ENCODE peak calls at places on chromosomes 5 and 9, in five cellular contexts. W, U, E, O and M are unnamed samples. For H3K9me3, the result is how much of the 10 kb centered on the place peaks cover.

GRCh38 chr9:123929177-123929869 is 603 bp downstream of the DENND1A start:
- DNase-seq in O (no peak), E (no peak), W (peak), U (no peak), M (no peak)

GRCh38 chr5:170057311-170057710 is 48.4 kb upstream of the FOXI1 start:
- DNase-seq in W (no peak), U (no peak), E (no peak), O (no peak), M (no peak)

GRCh38 chr5:180251887-180252286 is 40.0 kb downstream of the MAPK9 start:
- DNase-seq in W (no peak), U (no peak), O (no peak), E (no peak), M (no peak)

GRCh38 chr5:33936381-33937016 is at the start of gene RXFP3:
- DNase-seq in W (no peak), U (peak), E (no peak), O (no peak), M (no peak)

GRCh38 chr5:127959152-127959764 is 124.3 kb upstream of the SLC12A2 start:
- DNase-seq in E (no peak), U (peak), W (no peak), O (peak), M (no peak)

GRCh38 chr9:2800385-2801179 is 43.3 kb downstream of the PUM3 start:
- DNase-seq in E (no peak), W (no peak), U (peak), O (no peak), M (no peak)

GRCh38 chr9:30944233-30944585 is 1440.2 kb upstream of the ACO1 start:
- DNase-seq in O (no peak), E (no peak), W (no peak), U (no peak), M (no peak)

GRCh38 chr5:180831139-180832080 is 28.8 kb upstream of the MGAT1 start:
- DNase-seq in E (no peak), W (peak), O (peak), U (peak), M (peak)

GRCh38 chr9:77743381-77743780 is 95.3 kb upstream of the GNA14 start:
- DNase-seq in O (no peak), U (peak), W (no peak), E (no peak), M (no peak)

GRCh38 chr9:36450110-36450732 is 50.2 kb upstream of the RNF38 start:
- DNase-seq in E (no peak), W (no peak), U (peak), O (peak), M (peak)

GRCh38 chr9:38027714-38028113 is 41.3 kb downstream of the SHB start:
- DNase-seq in E (no peak), U (no peak), W (no peak), O (no peak), M (no peak)

GRCh38 chr5:36177715-36178556 is 26.0 kb downstream of the SKP2 start:
- DNase-seq in O (peak), U (peak), E (no peak), W (no peak), M (peak)

GRCh38 chr9:109143881-109144562 is 23.0 kb downstream of the FRRS1L start:
- DNase-seq in W (peak), U (peak), E (no peak), O (peak), M (no peak)

GRCh38 chr9:24708808-24709207 is 163.1 kb upstream of the IZUMO3 start:
- DNase-seq in W (no peak), E (no peak), O (no peak), U (no peak), M (no peak)

GRCh38 chr9:106784076-106784475 is 78.9 kb upstream of the ZNF462 start:
- DNase-seq in E (no peak), W (no peak), O (peak), U (no peak), M (peak)

GRCh38 chr5:133565993-133566392 is 46.3 kb downstream of the FSTL4 start:
- DNase-seq in W (no peak), E (no peak), U (peak), O (peak), M (peak)

GRCh38 chr5:167294861-167295685 is 996.4 kb upstream of the WWC1 start:
- DNase-seq in E (no peak), U (peak), W (no peak), O (peak), M (no peak)

GRCh38 chr5:134769206-134769605 is 10.6 kb downstream of the DDX46 start:
- DNase-seq in W (no peak), E (no peak), O (peak), U (peak), M (no peak)

GRCh38 chr5:9765421-9765820 is 135.3 kb upstream of the TAS2R1 start:
- DNase-seq in U (peak), W (no peak), E (no peak), O (peak), M (no peak)

GRCh38 chr5:1041225-1042186 is 32.9 kb downstream of the NKD2 start:
- DNase-seq in U (no peak), W (no peak), O (no peak), E (no peak), M (no peak)

GRCh38 chr9:98328770-98329169 is 73.3 kb upstream of the TBC1D2 start:
- DNase-seq in U (no peak), E (no peak), W (no peak), O (no peak), M (no peak)

GRCh38 chr9:134679616-134680392 is 38.2 kb downstream of the COL5A1 start:
- DNase-seq in W (no peak), U (no peak), E (no peak), O (no peak), M (no peak)

GRCh38 chr9:131319486-131319885 is 30.0 kb downstream of the PLPP7 start:
- DNase-seq in U (no peak), E (no peak), O (no peak), W (no peak), M (no peak)

GRCh38 chr5:30050056-30050815 is 1143.2 kb upstream of the CDH6 start:
- DNase-seq in W (no peak), O (peak), U (no peak), E (no peak), M (no peak)

GRCh38 chr5:38825494-38825893 is 20.3 kb upstream of the OSMR start:
- DNase-seq in W (no peak), U (peak), O (peak), E (no peak), M (no peak)

GRCh38 chr5:38827525-38827924 is 18.3 kb upstream of the OSMR start:
- DNase-seq in E (no peak), W (no peak), O (peak), U (peak), M (no peak)

GRCh38 chr5:38824821-38825220 is 21.0 kb upstream of the OSMR start:
- DNase-seq in W (no peak), U (no peak), O (peak), E (no peak), M (no peak)

GRCh38 chr5:38821679-38822078 is 24.1 kb upstream of the OSMR start:
- DNase-seq in W (no peak), U (no peak), O (no peak), E (no peak), M (no peak)

GRCh38 chr5:38823503-38823902 is 22.3 kb upstream of the OSMR start:
- DNase-seq in W (no peak), U (no peak), E (no peak), O (no peak), M (no peak)
- H2BK15ac ChIP-seq in W (no peak), U (no peak), E (no peak), O (no peak), M (no peak)

GRCh38 chr5:53694520-53695022 is 134.1 kb downstream of the NDUFS4 start:
- DNase-seq in O (no peak), W (no peak), E (no peak), U (no peak), M (no peak)
- H3K9me3 ChIP-seq in O (half or more), W (under half), E (under half), U (under half), M (under half)

GRCh38 chr5:171459839-171460238 is 40.4 kb downstream of the FGF18 start:
- DNase-seq in E (no peak), W (no peak), O (no peak), U (no peak), M (no peak)
- H2BK15ac ChIP-seq in E (no peak), W (no peak), O (no peak), U (no peak), M (no peak)

DNA sequence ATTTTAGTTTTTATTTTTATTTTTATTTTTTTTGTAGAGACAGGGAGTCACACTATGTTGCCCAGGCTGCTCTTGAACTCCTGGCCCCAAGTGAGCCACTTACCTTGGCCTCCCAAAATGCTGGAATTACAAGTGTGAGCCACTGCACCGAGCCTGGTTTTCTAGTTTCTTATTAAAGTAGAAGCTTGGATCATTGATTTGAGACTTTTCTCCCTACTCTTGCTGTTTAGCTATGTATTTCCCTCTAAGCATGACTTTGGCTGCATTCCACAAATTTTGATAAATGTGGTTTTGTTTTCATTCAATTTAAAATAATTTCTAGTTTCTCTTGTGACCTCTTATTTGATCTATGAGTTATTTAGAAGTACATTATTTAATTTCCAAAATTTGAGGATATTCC is 10.4 kb downstream of the SNX2 start:
- DNase-seq in E (no peak), O (no peak), U (no peak), W (no peak), M (no peak)
- H3K9me3 ChIP-seq in E (under half), O (under half), U (under half), W (under half), M (under half)

DNA sequence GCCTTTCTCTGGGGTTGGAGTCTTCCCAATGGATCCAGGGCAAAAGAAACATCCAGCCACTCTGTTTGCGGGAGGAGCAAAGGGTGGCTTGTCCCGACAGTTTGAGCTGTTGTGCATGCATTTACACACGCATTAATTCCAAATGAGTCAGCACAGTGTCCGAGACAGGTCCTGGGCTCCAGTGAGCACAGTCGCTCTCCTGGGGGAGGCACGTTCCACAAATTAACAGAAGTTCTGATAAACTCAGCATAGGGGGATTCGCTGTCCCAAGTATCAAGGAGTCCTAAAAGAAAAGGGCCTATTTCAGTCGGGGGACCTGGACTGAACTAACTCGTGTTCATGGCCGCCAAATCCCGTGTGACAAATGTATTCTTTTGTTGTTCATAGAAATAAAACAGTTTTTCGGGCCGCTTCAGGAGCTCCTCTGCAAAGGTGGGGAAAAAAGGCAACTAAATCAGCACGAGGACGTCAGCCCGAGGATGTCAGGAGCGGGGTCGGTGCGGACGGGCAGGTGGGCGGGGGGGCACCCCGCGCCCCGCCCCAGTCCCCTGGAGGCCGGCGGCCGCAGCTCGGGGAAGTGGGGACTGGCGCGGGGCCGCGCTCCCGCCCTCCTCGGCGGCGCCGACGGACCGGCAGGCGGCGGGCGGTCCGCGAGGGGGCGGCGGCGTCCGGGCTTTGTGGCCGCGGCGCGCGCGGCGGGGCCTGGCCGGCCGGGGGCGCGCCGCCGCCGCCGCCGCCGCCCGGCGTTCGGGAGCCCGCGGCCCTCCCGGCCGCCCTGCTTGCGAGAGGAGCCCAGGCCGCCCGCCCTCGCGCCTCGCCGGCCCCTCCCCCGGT is at the start of gene MSANTD3:
- DNase-seq in W (peak), U (peak), E (no peak), O (peak), M (peak)
- H2BK15ac ChIP-seq in W (peak), U (peak), E (no peak), O (peak), M (no peak)

GRCh38 chr5:18202147-18202546 is 567.9 kb downstream of the TAF11L14 start:
- DNase-seq in W (no peak), U (no peak), E (no peak), O (no peak), M (no peak)
- H3K9me3 ChIP-seq in W (under half), U (under half), E (under half), O (under half), M (under half)

GRCh38 chr5:159332800-159333563 is 2.7 kb upstream of the IL12B start:
- DNase-seq in U (no peak), W (no peak), O (no peak), E (no peak), M (no peak)

GRCh38 chr5:159336586-159337290 is 6.5 kb upstream of the IL12B start:
- DNase-seq in E (no peak), W (no peak), O (no peak), U (no peak), M (no peak)

GRCh38 chr5:159330131-159330530 is at the start of gene IL12B:
- DNase-seq in O (peak), U (peak), W (no peak), E (no peak), M (no peak)

DNA sequence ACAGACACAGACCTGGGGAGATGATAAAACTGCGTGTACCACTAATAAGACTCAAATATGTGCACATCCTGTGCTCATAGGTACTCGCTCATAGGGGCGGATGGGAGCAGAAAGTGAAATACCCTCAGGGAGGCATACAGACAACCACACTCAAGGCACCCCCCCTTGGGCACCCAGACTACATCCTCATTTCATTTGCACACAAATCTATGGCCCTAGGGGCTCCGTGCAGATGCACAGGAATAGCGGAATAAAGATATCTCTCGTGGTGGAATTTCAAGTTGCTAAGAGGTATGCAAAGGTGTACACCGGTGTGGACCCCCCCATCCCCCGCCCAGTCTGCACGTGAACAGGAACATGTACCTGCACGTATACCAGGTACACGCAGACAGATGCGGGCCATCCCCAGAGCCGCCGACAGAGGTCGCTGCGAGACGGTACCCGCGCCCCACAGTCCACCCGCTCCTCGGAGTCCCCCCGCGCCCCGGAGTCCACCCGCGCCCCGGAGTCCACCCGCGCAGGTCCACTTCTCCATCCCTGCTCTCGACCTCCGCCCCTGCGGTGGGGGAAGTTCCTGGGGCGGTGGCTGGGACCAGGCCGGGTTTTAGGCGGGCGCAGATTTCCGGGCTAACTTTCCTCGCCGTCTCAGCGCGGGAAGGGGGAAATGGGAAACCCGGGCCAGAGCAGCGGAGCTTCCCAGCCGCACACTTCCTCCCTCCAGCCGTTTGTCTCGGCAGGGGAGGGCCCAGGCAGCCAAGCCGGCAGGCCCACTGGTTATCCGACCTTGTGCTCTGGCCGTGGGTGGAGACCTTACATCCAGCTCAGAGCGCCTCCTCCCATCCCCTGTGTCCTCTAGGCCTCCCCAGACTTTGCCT is 1.0 kb upstream of the IL12B start:
- DNase-seq in O (peak), E (no peak), U (peak), W (peak), M (peak)
- H2BK15ac ChIP-seq in O (peak), E (no peak), U (no peak), W (no peak), M (peak)

GRCh38 chr5:179079165-179079987 is 19.2 kb downstream of the ZNF354C start:
- DNase-seq in U (no peak), W (no peak), E (no peak), O (peak), M (no peak)

DNA sequence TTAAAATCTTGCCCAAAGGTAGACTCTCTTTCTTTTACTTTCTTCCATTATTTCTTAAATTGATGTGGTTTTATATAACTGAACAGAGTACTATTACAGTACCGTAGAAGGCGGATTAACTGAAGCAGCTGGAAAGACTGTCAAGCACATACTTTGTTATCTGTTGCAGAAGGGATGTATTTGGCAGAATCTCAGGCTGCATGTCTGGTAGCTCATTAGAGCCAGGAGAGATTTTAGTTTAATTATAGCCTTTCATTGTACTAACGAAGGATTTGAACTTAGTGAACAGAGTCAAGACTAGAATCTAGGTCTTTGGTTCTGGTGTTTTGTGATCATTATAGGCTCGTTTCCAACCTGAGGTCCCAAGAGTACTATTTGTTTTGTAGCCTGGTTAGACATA is 20.6 kb downstream of the ZNF354C start:
- DNase-seq in W (no peak), O (no peak), E (no peak), U (no peak), M (no peak)
- H3K9me3 ChIP-seq in W (half or more), O (half or more), E (half or more), U (half or more), M (half or more)